ENCODE peak calls at places on chromosome 18, in four cellular contexts. I is HCT116, G is OCI-LY7, F is astrocyte. Z is an unnamed sample.

GRCh38 chr18:33579868-33580205 is 1.8 kb downstream of the ASXL3 start:
- DNase-seq in F (no peak), G (no peak), I (no peak), Z (no peak)

GRCh38 chr18:2908166-2908945 is 61.5 kb downstream of the EMILIN2 start:
- DNase-seq in I (no peak), G (no peak), F (no peak), Z (no peak)

GRCh38 chr18:43277164-43277600 is at the start of gene SYT4:
- DNase-seq in F (peak; percentile 62), G (no peak), I (no peak), Z (no peak)

GRCh38 chr18:46462523-46462922 is 194.5 kb downstream of the LOXHD1 start:
- DNase-seq in G (no peak), F (no peak), I (no peak), Z (no peak)

GRCh38 chr18:3008546-3008945 is 4.4 kb downstream of the LPIN2 start:
- DNase-seq in I (no peak), G (no peak), F (peak; percentile 83), Z (no peak)

GRCh38 chr18:5868218-5868904 is 27.0 kb downstream of the TMEM200C start:
- DNase-seq in F (peak; percentile 69), I (no peak), G (peak; percentile 62), Z (peak; percentile 94)

GRCh38 chr18:48835745-48836191 is 115.0 kb downstream of the SMAD7 start:
- DNase-seq in F (no peak), I (no peak), G (no peak), Z (no peak)

GRCh38 chr18:9535430-9535972 is 60.2 kb downstream of the RALBP1 start:
- DNase-seq in G (no peak), I (no peak), F (peak; percentile 83), Z (no peak)

GRCh38 chr18:36769611-36770314 is 59.0 kb downstream of the TPGS2 start:
- DNase-seq in I (peak; percentile 13), G (no peak), F (no peak), Z (peak; percentile 82)

GRCh38 chr18:48819781-48820482 is 130.8 kb downstream of the SMAD7 start:
- DNase-seq in G (no peak), F (no peak), I (no peak), Z (no peak)

GRCh38 chr18:21341141-21341540 is 99.1 kb downstream of the GREB1L start:
- DNase-seq in I (no peak), G (no peak), F (peak; percentile 29), Z (no peak)

GRCh38 chr18:32674491-32674890 is 98.3 kb downstream of the KLHL14 start:
- DNase-seq in G (peak; percentile 25), I (no peak), F (no peak), Z (no peak)

GRCh38 chr18:59918320-59918755 is 18.5 kb downstream of the PMAIP1 start:
- DNase-seq in I (peak; percentile 66), G (peak; percentile 41), F (peak; percentile 87), Z (peak; percentile 79)

GRCh38 chr18:61948196-61948800 is 55.5 kb upstream of the RNF152 start:
- DNase-seq in I (no peak), G (no peak), F (peak; percentile 63), Z (no peak)

GRCh38 chr18:8605974-8606373 is 3.3 kb upstream of the RAB12 start:
- DNase-seq in G (no peak), I (no peak), F (no peak), Z (no peak)

GRCh38 chr18:10927290-10927979 is 221.9 kb downstream of the PIEZO2 start:
- DNase-seq in F (peak; percentile 87), I (no peak), G (no peak), Z (no peak)

GRCh38 chr18:72700961-72701710 is 157.0 kb upstream of the CBLN2 start:
- DNase-seq in G (no peak), I (no peak), F (peak; percentile 2), Z (peak; percentile 54)

GRCh38 chr18:3604626-3605408 is 154.8 kb downstream of the TGIF1 start:
- DNase-seq in I (no peak), G (peak; percentile 75), F (peak; percentile 97), Z (peak; percentile 88)

GRCh38 chr18:41389936-41390667 is 564.9 kb upstream of the PIK3C3 start:
- DNase-seq in I (no peak), F (no peak), G (no peak), Z (peak; percentile 68)

GRCh38 chr18:49276680-49277079 is 183.8 kb downstream of the DYM start:
- DNase-seq in G (no peak), I (no peak), F (no peak), Z (no peak)

GRCh38 chr18:11156977-11157376 is 7.6 kb upstream of the PIEZO2 start:
- DNase-seq in I (no peak), F (no peak), G (no peak), Z (no peak)

GRCh38 chr18:61992923-61993322 is 100.1 kb upstream of the RNF152 start:
- DNase-seq in G (no peak), F (peak; percentile 80), I (no peak), Z (no peak)

GRCh38 chr18:13562494-13563029 is 163.8 kb downstream of the FAM210A start:
- DNase-seq in F (no peak), G (peak; percentile 37), I (no peak), Z (no peak)

GRCh38 chr18:55280515-55280914 is 307.5 kb downstream of the TCF4 start:
- DNase-seq in I (no peak), F (no peak), G (no peak), Z (no peak)

GRCh38 chr18:38807915-38808314 is 1242.3 kb upstream of the CELF4 start:
- DNase-seq in F (no peak), G (no peak), I (no peak), Z (no peak)

GRCh38 chr18:40133253-40133652 is 1821.8 kb upstream of the PIK3C3 start:
- DNase-seq in I (no peak), F (no peak), G (no peak), Z (no peak)

GRCh38 chr18:12686100-12686499 is 16.4 kb downstream of the CEP76 start:
- DNase-seq in I (peak; percentile 22), G (peak; percentile 24), F (no peak), Z (peak; percentile 69)

GRCh38 chr18:69240275-69240674 is 160.4 kb upstream of the DOK6 start:
- DNase-seq in G (no peak), F (no peak), I (no peak), Z (no peak)

GRCh38 chr18:9474103-9474982 is 970 bp upstream of the RALBP1 start:
- DNase-seq in F (peak; percentile 79), G (no peak), I (peak; percentile 72), Z (no peak)

GRCh38 chr18:50578030-50578429 is 18.1 kb downstream of the MAPK4 start:
- DNase-seq in G (peak; percentile 1), F (no peak), I (no peak), Z (peak; percentile 42)

GRCh38 chr18:51461956-51462355 is 264.5 kb upstream of the MEX3C start:
- DNase-seq in I (no peak), G (no peak), F (peak; percentile 0), Z (no peak)

GRCh38 chr18:49901862-49902340 is 88.6 kb upstream of the ACAA2 start:
- DNase-seq in G (no peak), F (no peak), I (no peak), Z (no peak)

GRCh38 chr18:48441405-48441881 is 32.3 kb upstream of the ZBTB7C start:
- DNase-seq in F (no peak), G (no peak), I (no peak), Z (no peak)

GRCh38 chr18:29313312-29313711 is 1136.4 kb upstream of the CDH2 start:
- DNase-seq in G (no peak), I (no peak), F (no peak), Z (no peak)

GRCh38 chr18:48203288-48203945 is 205.8 kb downstream of the ZBTB7C start:
- DNase-seq in F (no peak), I (no peak), G (no peak), Z (no peak)

DNA sequence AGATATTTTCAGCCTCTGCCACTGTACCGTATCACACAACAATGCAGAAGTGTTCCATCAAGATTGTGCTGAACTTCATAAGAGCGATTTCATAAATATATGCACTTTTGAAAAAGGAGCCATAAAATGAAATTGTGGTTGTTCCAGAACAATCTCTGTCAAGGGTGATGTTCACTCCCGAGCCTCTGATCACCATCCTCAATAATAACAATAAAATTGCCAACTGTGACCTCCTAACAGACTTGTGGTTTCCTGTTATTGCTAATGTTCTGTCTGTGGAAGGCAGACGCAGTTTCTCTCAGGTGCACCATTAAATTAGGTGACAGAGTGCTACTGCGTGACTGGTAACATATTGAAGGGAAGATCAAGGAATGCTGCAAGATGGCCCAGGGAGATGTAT is 383.7 kb downstream of the SOCS6 start:
- DNase-seq in G (peak; percentile 16), F (no peak), I (no peak), Z (no peak)
- H2AFZ ChIP-seq in G (peak overlapping the region; percentile 25), F (no peak overlapping the region), I (no peak overlapping the region), Z (no peak overlapping the region)

DNA sequence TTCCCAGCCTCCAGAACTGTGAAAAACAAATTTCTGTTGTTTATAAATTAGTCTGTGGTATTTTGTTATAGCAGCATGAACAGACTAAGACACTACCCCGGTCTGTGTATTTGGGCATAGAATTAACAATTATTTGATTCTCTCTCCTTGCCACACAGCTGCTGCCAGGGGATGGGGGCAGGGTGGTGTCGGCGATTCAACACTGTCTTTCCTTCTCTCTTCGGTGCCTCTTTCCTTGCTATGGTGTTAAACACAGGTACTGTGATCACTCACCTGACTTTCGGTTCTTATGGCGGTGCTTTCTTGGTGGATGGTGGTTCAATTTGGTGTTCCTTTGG is 50.8 kb upstream of the CTAGE1 start:
- DNase-seq in F (no peak), G (no peak), I (no peak), Z (no peak)
- H2AFZ ChIP-seq in F (no peak overlapping the region), G (no peak overlapping the region), I (no peak overlapping the region), Z (no peak overlapping the region)

GRCh38 chr18:34947711-34948125 is 93.5 kb upstream of the MAPRE2 start:
- DNase-seq in G (no peak), I (no peak), F (peak; percentile 48), Z (no peak)
- H2AFZ ChIP-seq in G (no peak overlapping the region), I (peak overlapping the region; percentile 94), F (no peak overlapping the region), Z (no peak overlapping the region)

GRCh38 chr18:23209796-23210195 is 74.5 kb downstream of the CABLES1 start:
- DNase-seq in I (no peak), F (no peak), G (no peak), Z (no peak)
- H2AFZ ChIP-seq in I (no peak overlapping the region), F (no peak overlapping the region), G (no peak overlapping the region), Z (no peak overlapping the region)

DNA sequence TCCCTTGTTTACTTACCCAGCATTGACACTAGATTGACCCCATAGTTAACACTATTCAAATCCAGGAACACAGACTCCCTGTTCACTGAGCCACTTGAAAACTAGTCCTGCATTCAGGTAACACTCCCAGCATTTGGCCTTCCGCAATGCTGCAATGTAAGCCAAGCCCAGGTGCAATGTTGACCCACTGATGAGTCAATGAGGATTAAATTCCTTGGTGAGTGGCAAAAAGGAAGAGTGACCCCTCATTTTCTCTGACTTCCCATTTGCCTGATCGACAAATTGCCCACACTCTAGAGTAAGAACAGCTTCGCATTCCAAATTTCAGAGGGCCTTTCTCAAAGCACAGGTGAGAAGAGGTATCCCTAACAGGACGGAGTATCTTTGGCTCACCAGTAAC is 251.9 kb downstream of the FBXO15 start:
- DNase-seq in F (no peak), I (no peak), G (no peak), Z (no peak)
- H2AFZ ChIP-seq in F (no peak overlapping the region), I (no peak overlapping the region), G (no peak overlapping the region), Z (no peak overlapping the region)

GRCh38 chr18:23135679-23136325 is 517 bp downstream of the CABLES1 start:
- DNase-seq in I (no peak), G (peak; percentile 58), F (no peak), Z (no peak)
- H2AFZ ChIP-seq in I (no peak overlapping the region), G (no peak overlapping the region), F (peak overlapping the region; percentile 73), Z (no peak overlapping the region)

GRCh38 chr18:44679912-44680270 is 797 bp upstream of the SETBP1 start:
- DNase-seq in G (peak; percentile 52), I (no peak), F (peak; percentile 56), Z (peak; percentile 73)
- H2AFZ ChIP-seq in G (no peak overlapping the region), I (no peak overlapping the region), F (peak overlapping the region; percentile 76), Z (no peak overlapping the region)

Z was measured in Karpas-422.